ENCODE peak calls at places on chromosomes 3 and 15, in seven cellular contexts. One of them, this sample, is unnamed.
A peak's percentile ranks its signal among the peaks of the same experiment; 100 is the strongest.

GRCh38 chr15:87609474-87609873 is 647.1 kb downstream of the NTRK3 start:
- DNase-seq in right atrium auricular region: no peak
- DNase-seq in fibroblast of lung: peak; percentile 98
- DNase-seq in brain microvascular endothelial cell: peak; percentile 79
- DNase-seq in CD4-positive, alpha-beta T cell: no peak
- DNase-seq in fibroblast of pulmonary artery: peak; percentile 97
- DNase-seq in upper lobe of right lung: no peak
- DNase-seq in this sample: peak; percentile 87

GRCh38 chr15:73322665-73323373 is 45.9 kb downstream of the HCN4 start:
- DNase-seq in fibroblast of pulmonary artery: no peak
- DNase-seq in upper lobe of right lung: peak; percentile 60
- DNase-seq in fibroblast of lung: no peak
- DNase-seq in CD4-positive, alpha-beta T cell: no peak
- DNase-seq in brain microvascular endothelial cell: no peak
- DNase-seq in right atrium auricular region: no peak
- DNase-seq in this sample: no peak

GRCh38 chr3:192408007-192408655 is 319.2 kb downstream of the FGF12 start:
- DNase-seq in upper lobe of right lung: peak; percentile 60
- DNase-seq in right atrium auricular region: no peak
- DNase-seq in brain microvascular endothelial cell: no peak
- DNase-seq in CD4-positive, alpha-beta T cell: no peak
- DNase-seq in fibroblast of pulmonary artery: peak; percentile 6
- DNase-seq in fibroblast of lung: peak; percentile 63
- DNase-seq in this sample: no peak

GRCh38 chr15:39270976-39271375 is 309.9 kb upstream of the THBS1 start:
- DNase-seq in fibroblast of pulmonary artery: peak; percentile 91
- DNase-seq in fibroblast of lung: peak; percentile 99
- DNase-seq in CD4-positive, alpha-beta T cell: no peak
- DNase-seq in brain microvascular endothelial cell: peak; percentile 97
- DNase-seq in right atrium auricular region: no peak
- DNase-seq in upper lobe of right lung: no peak
- DNase-seq in this sample: peak; percentile 78

GRCh38 chr15:73601449-73602425 is 31.5 kb downstream of the NPTN start:
- DNase-seq in upper lobe of right lung: no peak
- DNase-seq in fibroblast of pulmonary artery: peak; percentile 80
- DNase-seq in fibroblast of lung: peak; percentile 65
- DNase-seq in right atrium auricular region: no peak
- DNase-seq in CD4-positive, alpha-beta T cell: no peak
- DNase-seq in brain microvascular endothelial cell: peak; percentile 37
- DNase-seq in this sample: no peak

GRCh38 chr15:31367021-31367729 is 40.5 kb downstream of the KLF13 start:
- DNase-seq in brain microvascular endothelial cell: no peak
- DNase-seq in right atrium auricular region: no peak
- DNase-seq in fibroblast of lung: no peak
- DNase-seq in fibroblast of pulmonary artery: no peak
- DNase-seq in CD4-positive, alpha-beta T cell: no peak
- DNase-seq in upper lobe of right lung: no peak
- DNase-seq in this sample: no peak

GRCh38 chr15:76376029-76376428 is 39.5 kb downstream of the ISL2 start:
- DNase-seq in brain microvascular endothelial cell: no peak
- DNase-seq in right atrium auricular region: no peak
- DNase-seq in fibroblast of pulmonary artery: no peak
- DNase-seq in fibroblast of lung: no peak
- DNase-seq in CD4-positive, alpha-beta T cell: no peak
- DNase-seq in upper lobe of right lung: no peak
- DNase-seq in this sample: no peak

GRCh38 chr3:97857401-97857800 is 35.6 kb downstream of the CRYBG3 start:
- DNase-seq in CD4-positive, alpha-beta T cell: no peak
- DNase-seq in upper lobe of right lung: no peak
- DNase-seq in fibroblast of lung: no peak
- DNase-seq in right atrium auricular region: no peak
- DNase-seq in brain microvascular endothelial cell: no peak
- DNase-seq in fibroblast of pulmonary artery: no peak
- DNase-seq in this sample: no peak

GRCh38 chr3:8223766-8224165 is 277.9 kb upstream of the LMCD1 start:
- DNase-seq in fibroblast of pulmonary artery: peak; percentile 21
- DNase-seq in brain microvascular endothelial cell: peak; percentile 27
- DNase-seq in right atrium auricular region: peak; percentile 60
- DNase-seq in fibroblast of lung: peak; percentile 27
- DNase-seq in CD4-positive, alpha-beta T cell: no peak
- DNase-seq in upper lobe of right lung: no peak
- DNase-seq in this sample: no peak

GRCh38 chr3:182484682-182485081 is 308.6 kb upstream of the ATP11B start:
- DNase-seq in right atrium auricular region: no peak
- DNase-seq in fibroblast of lung: no peak
- DNase-seq in fibroblast of pulmonary artery: no peak
- DNase-seq in upper lobe of right lung: no peak
- DNase-seq in CD4-positive, alpha-beta T cell: no peak
- DNase-seq in brain microvascular endothelial cell: no peak
- DNase-seq in this sample: no peak

GRCh38 chr15:89163271-89164055 is 57.9 kb downstream of the RLBP1 start:
- DNase-seq in brain microvascular endothelial cell: no peak
- DNase-seq in CD4-positive, alpha-beta T cell: no peak
- DNase-seq in upper lobe of right lung: no peak
- DNase-seq in fibroblast of pulmonary artery: no peak
- DNase-seq in right atrium auricular region: no peak
- DNase-seq in fibroblast of lung: no peak
- DNase-seq in this sample: no peak

GRCh38 chr3:42182555-42182954 is 83.4 kb downstream of the CCK start:
- DNase-seq in upper lobe of right lung: no peak
- DNase-seq in CD4-positive, alpha-beta T cell: no peak
- DNase-seq in brain microvascular endothelial cell: peak; percentile 66
- DNase-seq in fibroblast of lung: peak; percentile 90
- DNase-seq in fibroblast of pulmonary artery: no peak
- DNase-seq in right atrium auricular region: no peak
- DNase-seq in this sample: no peak

GRCh38 chr15:85750807-85751730 is 43.7 kb downstream of the KLHL25 start:
- DNase-seq in brain microvascular endothelial cell: no peak
- DNase-seq in CD4-positive, alpha-beta T cell: no peak
- DNase-seq in fibroblast of pulmonary artery: no peak
- DNase-seq in fibroblast of lung: no peak
- DNase-seq in right atrium auricular region: no peak
- DNase-seq in upper lobe of right lung: no peak
- DNase-seq in this sample: no peak

GRCh38 chr3:175111036-175111435 is 251.9 kb downstream of the NAALADL2 start:
- DNase-seq in fibroblast of pulmonary artery: peak; percentile 54
- DNase-seq in CD4-positive, alpha-beta T cell: no peak
- DNase-seq in fibroblast of lung: peak; percentile 38
- DNase-seq in brain microvascular endothelial cell: peak; percentile 40
- DNase-seq in right atrium auricular region: no peak
- DNase-seq in upper lobe of right lung: no peak
- DNase-seq in this sample: no peak

GRCh38 chr15:67126551-67127333 is 61.3 kb downstream of the SMAD3 start:
- DNase-seq in upper lobe of right lung: no peak
- DNase-seq in fibroblast of lung: peak; percentile 68
- DNase-seq in fibroblast of pulmonary artery: no peak
- DNase-seq in CD4-positive, alpha-beta T cell: no peak
- DNase-seq in right atrium auricular region: no peak
- DNase-seq in brain microvascular endothelial cell: no peak
- DNase-seq in this sample: no peak

GRCh38 chr3:4741404-4742307 is 237.6 kb upstream of the BHLHE40 start:
- DNase-seq in fibroblast of pulmonary artery: peak; percentile 99
- DNase-seq in upper lobe of right lung: no peak
- DNase-seq in right atrium auricular region: peak; percentile 90
- DNase-seq in brain microvascular endothelial cell: peak; percentile 99
- DNase-seq in CD4-positive, alpha-beta T cell: no peak
- DNase-seq in fibroblast of lung: peak; percentile 99
- DNase-seq in this sample: peak; percentile 90

GRCh38 chr3:160440687-160441086 is 8.9 kb downstream of the TRIM59 start:
- DNase-seq in right atrium auricular region: no peak
- DNase-seq in CD4-positive, alpha-beta T cell: no peak
- DNase-seq in upper lobe of right lung: no peak
- DNase-seq in fibroblast of lung: no peak
- DNase-seq in brain microvascular endothelial cell: no peak
- DNase-seq in fibroblast of pulmonary artery: no peak
- DNase-seq in this sample: no peak

GRCh38 chr3:5250467-5251195 is 63.1 kb downstream of the EDEM1 start:
- DNase-seq in right atrium auricular region: no peak
- DNase-seq in fibroblast of pulmonary artery: peak; percentile 27
- DNase-seq in fibroblast of lung: peak; percentile 17
- DNase-seq in CD4-positive, alpha-beta T cell: no peak
- DNase-seq in upper lobe of right lung: no peak
- DNase-seq in brain microvascular endothelial cell: no peak
- DNase-seq in this sample: no peak

GRCh38 chr3:5699313-5699712 is 511.8 kb downstream of the EDEM1 start:
- DNase-seq in fibroblast of pulmonary artery: no peak
- DNase-seq in brain microvascular endothelial cell: no peak
- DNase-seq in fibroblast of lung: no peak
- DNase-seq in CD4-positive, alpha-beta T cell: no peak
- DNase-seq in upper lobe of right lung: no peak
- DNase-seq in right atrium auricular region: no peak
- DNase-seq in this sample: no peak

GRCh38 chr3:115667175-115668065 is 44.1 kb downstream of the GAP43 start:
- DNase-seq in right atrium auricular region: no peak
- DNase-seq in fibroblast of pulmonary artery: no peak
- DNase-seq in fibroblast of lung: peak; percentile 75
- DNase-seq in brain microvascular endothelial cell: no peak
- DNase-seq in upper lobe of right lung: no peak
- DNase-seq in CD4-positive, alpha-beta T cell: no peak
- DNase-seq in this sample: no peak

GRCh38 chr15:51111061-51111460 is 16.4 kb upstream of the TNFAIP8L3 start:
- DNase-seq in brain microvascular endothelial cell: no peak
- DNase-seq in right atrium auricular region: no peak
- DNase-seq in upper lobe of right lung: no peak
- DNase-seq in fibroblast of lung: no peak
- DNase-seq in CD4-positive, alpha-beta T cell: no peak
- DNase-seq in fibroblast of pulmonary artery: no peak
- DNase-seq in this sample: no peak

GRCh38 chr15:48861813-48862431 is 16.0 kb upstream of the EID1 start:
- DNase-seq in fibroblast of lung: peak; percentile 67
- DNase-seq in CD4-positive, alpha-beta T cell: peak; percentile 15
- DNase-seq in right atrium auricular region: no peak
- DNase-seq in upper lobe of right lung: no peak
- DNase-seq in brain microvascular endothelial cell: no peak
- DNase-seq in fibroblast of pulmonary artery: peak; percentile 86
- DNase-seq in this sample: no peak

GRCh38 chr3:157858821-157859220 is 247.4 kb downstream of the SHOX2 start:
- DNase-seq in fibroblast of lung: no peak
- DNase-seq in upper lobe of right lung: no peak
- DNase-seq in brain microvascular endothelial cell: no peak
- DNase-seq in right atrium auricular region: no peak
- DNase-seq in fibroblast of pulmonary artery: no peak
- DNase-seq in CD4-positive, alpha-beta T cell: no peak
- DNase-seq in this sample: no peak

GRCh38 chr3:173584834-173585831 is 187.6 kb downstream of the NLGN1 start:
- DNase-seq in brain microvascular endothelial cell: peak; percentile 24
- DNase-seq in fibroblast of lung: peak; percentile 79
- DNase-seq in CD4-positive, alpha-beta T cell: no peak
- DNase-seq in upper lobe of right lung: peak; percentile 64
- DNase-seq in fibroblast of pulmonary artery: peak; percentile 38
- DNase-seq in right atrium auricular region: peak; percentile 67
- DNase-seq in this sample: no peak

GRCh38 chr15:98647774-98648653 is at the start of gene IGF1R:
- DNase-seq in brain microvascular endothelial cell: peak; percentile 90
- DNase-seq in CD4-positive, alpha-beta T cell: peak; percentile 83
- DNase-seq in right atrium auricular region: peak; percentile 83
- DNase-seq in fibroblast of pulmonary artery: peak; percentile 90
- DNase-seq in upper lobe of right lung: peak; percentile 94
- DNase-seq in fibroblast of lung: peak; percentile 89
- DNase-seq in this sample: peak; percentile 54
- TF ChIP-seq CTCF in brain microvascular endothelial cell: peak; percentile 1
- TF ChIP-seq CTCF in CD4-positive, alpha-beta T cell: peak; percentile 17
- TF ChIP-seq CTCF in right atrium auricular region: peak; percentile 46
- TF ChIP-seq CTCF in fibroblast of pulmonary artery: no peak
- TF ChIP-seq CTCF in upper lobe of right lung: no peak
- TF ChIP-seq CTCF in fibroblast of lung: peak; percentile 13
- TF ChIP-seq CTCF in this sample: no peak

GRCh38 chr3:73419179-73419803 is 205.4 kb downstream of the PDZRN3 start:
- DNase-seq in upper lobe of right lung: no peak
- DNase-seq in right atrium auricular region: no peak
- DNase-seq in brain microvascular endothelial cell: no peak
- DNase-seq in fibroblast of pulmonary artery: peak; percentile 29
- DNase-seq in fibroblast of lung: peak; percentile 55
- DNase-seq in CD4-positive, alpha-beta T cell: no peak
- DNase-seq in this sample: peak; percentile 72
- TF ChIP-seq CTCF in upper lobe of right lung: no peak
- TF ChIP-seq CTCF in right atrium auricular region: peak; percentile 22
- TF ChIP-seq CTCF in brain microvascular endothelial cell: peak; percentile 49
- TF ChIP-seq CTCF in fibroblast of pulmonary artery: peak; percentile 36
- TF ChIP-seq CTCF in fibroblast of lung: peak; percentile 39
- TF ChIP-seq CTCF in CD4-positive, alpha-beta T cell: no peak
- TF ChIP-seq CTCF in this sample: peak; percentile 61

GRCh38 chr3:114299421-114299820 is 5.6 kb downstream of the TIGIT start:
- DNase-seq in right atrium auricular region: no peak
- DNase-seq in upper lobe of right lung: no peak
- DNase-seq in brain microvascular endothelial cell: peak; percentile 12
- DNase-seq in fibroblast of pulmonary artery: peak; percentile 36
- DNase-seq in CD4-positive, alpha-beta T cell: peak; percentile 12
- DNase-seq in fibroblast of lung: no peak
- DNase-seq in this sample: no peak
- TF ChIP-seq CTCF in right atrium auricular region: peak; percentile 44
- TF ChIP-seq CTCF in upper lobe of right lung: peak; percentile 31
- TF ChIP-seq CTCF in brain microvascular endothelial cell: peak; percentile 77
- TF ChIP-seq CTCF in fibroblast of pulmonary artery: peak; percentile 52
- TF ChIP-seq CTCF in CD4-positive, alpha-beta T cell: peak; percentile 62
- TF ChIP-seq CTCF in fibroblast of lung: peak; percentile 27
- TF ChIP-seq CTCF in this sample: peak; percentile 35

DNA sequence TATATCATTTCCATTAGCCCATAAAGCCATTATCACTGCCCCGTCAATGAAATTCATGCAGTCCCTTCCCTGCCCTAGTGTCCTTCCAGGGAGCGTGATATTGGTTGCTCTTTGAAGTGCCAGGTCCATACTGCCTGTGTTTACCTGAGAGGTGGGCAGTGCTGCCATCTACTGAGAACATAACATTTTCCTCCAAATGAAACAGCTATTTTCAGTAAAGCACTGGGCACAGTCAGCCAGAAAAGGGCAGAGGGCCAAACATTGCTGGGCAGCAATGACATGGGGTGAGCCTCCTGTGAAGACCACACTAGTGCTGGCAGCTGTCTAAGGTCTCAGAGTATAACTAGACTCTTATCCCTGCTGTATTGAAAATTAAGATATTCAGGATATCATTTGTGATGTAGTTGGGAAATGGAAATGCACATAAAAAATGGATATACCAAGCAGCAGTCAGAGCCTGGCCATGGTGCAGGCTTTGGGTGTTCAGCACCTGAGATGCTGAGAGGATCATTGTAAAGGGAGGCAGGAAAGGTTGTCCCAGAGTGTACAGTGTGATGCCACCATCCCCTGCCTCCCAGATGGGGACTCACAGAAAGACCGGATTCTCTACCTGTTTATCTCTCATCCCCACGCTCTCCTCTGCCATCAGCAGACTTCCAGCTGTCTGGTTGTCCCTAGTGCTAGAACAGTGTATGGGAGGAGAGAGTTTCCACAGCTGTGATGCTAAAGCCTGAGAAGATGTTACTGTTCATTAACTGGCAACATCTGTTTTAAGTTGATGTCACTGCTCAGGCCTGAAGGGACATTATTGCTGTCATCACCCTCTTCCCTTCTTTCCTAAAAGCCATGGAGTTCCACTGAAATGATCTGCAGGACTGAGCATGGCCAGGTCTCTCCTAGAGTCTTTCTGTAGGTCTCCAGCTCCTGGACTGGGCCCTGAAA is 108.8 kb downstream of the ARNT2 start:
- DNase-seq in upper lobe of right lung: no peak
- DNase-seq in fibroblast of pulmonary artery: peak; percentile 27
- DNase-seq in brain microvascular endothelial cell: no peak
- DNase-seq in right atrium auricular region: no peak
- DNase-seq in CD4-positive, alpha-beta T cell: no peak
- DNase-seq in fibroblast of lung: no peak
- DNase-seq in this sample: no peak
- TF ChIP-seq CTCF in upper lobe of right lung: no peak
- TF ChIP-seq CTCF in fibroblast of pulmonary artery: peak; percentile 22
- TF ChIP-seq CTCF in brain microvascular endothelial cell: peak; percentile 44
- TF ChIP-seq CTCF in right atrium auricular region: peak; percentile 26
- TF ChIP-seq CTCF in CD4-positive, alpha-beta T cell: no peak
- TF ChIP-seq CTCF in fibroblast of lung: no peak
- TF ChIP-seq CTCF in this sample: peak; percentile 1

This sample was measured in AG04450.